ENCODE peak calls at places on chromosomes 12 and 14, in four cellular contexts. S is BE2C, T is AG09309, I is stomach. N is an unnamed sample.
A peak's percentile ranks its signal among the peaks of the same experiment; 100 is the strongest.

GRCh38 chr12:74021937-74022336 is 515.7 kb upstream of the ATXN7L3B start:
- DNase-seq in S (peak; percentile 65), T (no peak), I (peak; percentile 48), N (no peak)

GRCh38 chr12:2255301-2255700 is 202.5 kb downstream of the CACNA1C start:
- DNase-seq in S (no peak), I (no peak), T (no peak), N (no peak)

GRCh38 chr12:12020762-12021161 is 50.0 kb upstream of the BCL2L14 start:
- DNase-seq in S (no peak), T (no peak), I (no peak), N (no peak)

GRCh38 chr14:72451081-72451972 is 442.6 kb downstream of the DPF3 start:
- DNase-seq in S (peak; percentile 19), T (no peak), I (no peak), N (no peak)

GRCh38 chr14:67586302-67586701 is 13.8 kb downstream of the PIGH start:
- DNase-seq in S (no peak), T (no peak), I (no peak), N (no peak)

GRCh38 chr14:32202468-32202865 is 602 bp downstream of the RNU6-8 start:
- DNase-seq in T (no peak), S (no peak), I (no peak), N (no peak)

GRCh38 chr12:111766608-111767361 is at the start of gene ALDH2:
- DNase-seq in S (peak; percentile 90), I (peak; percentile 83), T (no peak), N (peak; percentile 78)

GRCh38 chr12:112964915-112965314 is 13.4 kb upstream of the OAS2 start:
- DNase-seq in I (no peak), T (no peak), S (no peak), N (no peak)

GRCh38 chr14:50452979-50453705 is 56.5 kb upstream of the CDKL1 start:
- DNase-seq in T (peak; percentile 37), I (no peak), S (no peak), N (no peak)

GRCh38 chr12:104680506-104680905 is 223.8 kb downstream of the CHST11 start:
- DNase-seq in I (no peak), T (no peak), S (no peak), N (no peak)

GRCh38 chr12:95607642-95608041 is 56.4 kb upstream of the USP44 start:
- DNase-seq in T (no peak), I (no peak), S (no peak), N (no peak)

GRCh38 chr12:124916370-124917134 is 2.1 kb upstream of the UBC start:
- DNase-seq in I (peak; percentile 83), S (no peak), T (peak; percentile 77), N (peak; percentile 92)

GRCh38 chr14:20684662-20685456 is 499 bp downstream of the RNASE4 start:
- DNase-seq in I (peak; percentile 46), S (no peak), T (peak; percentile 8), N (peak; percentile 75)

GRCh38 chr14:36067428-36068187 is 108.9 kb downstream of the PTCSC3 start:
- DNase-seq in I (no peak), S (no peak), T (no peak), N (no peak)

GRCh38 chr12:120814203-120814902 is 88.7 kb downstream of the ACADS start:
- DNase-seq in S (no peak), T (no peak), I (no peak), N (no peak)

GRCh38 chr12:113149361-113150150 is at the start of gene CFAP73:
- DNase-seq in I (peak; percentile 72), T (peak; percentile 49), S (peak; percentile 85), N (peak; percentile 70)

GRCh38 chr14:100567009-100567876 is 20.0 kb downstream of the BEGAIN start:
- DNase-seq in I (no peak), S (peak; percentile 48), T (no peak), N (no peak)
- H3K4me3 ChIP-seq in I (peak overlapping the region; percentile 69), S (peak overlapping the region; percentile 75), T (no peak overlapping the region), N (peak overlapping the region; percentile 54)

GRCh38 chr12:117360222-117360550 is 1.2 kb downstream of the NOS1 start:
- DNase-seq in I (no peak), T (no peak), S (no peak), N (no peak)
- H3K4me3 ChIP-seq in I (no peak overlapping the region), T (no peak overlapping the region), S (no peak overlapping the region), N (peak overlapping the region; percentile 30)

DNA sequence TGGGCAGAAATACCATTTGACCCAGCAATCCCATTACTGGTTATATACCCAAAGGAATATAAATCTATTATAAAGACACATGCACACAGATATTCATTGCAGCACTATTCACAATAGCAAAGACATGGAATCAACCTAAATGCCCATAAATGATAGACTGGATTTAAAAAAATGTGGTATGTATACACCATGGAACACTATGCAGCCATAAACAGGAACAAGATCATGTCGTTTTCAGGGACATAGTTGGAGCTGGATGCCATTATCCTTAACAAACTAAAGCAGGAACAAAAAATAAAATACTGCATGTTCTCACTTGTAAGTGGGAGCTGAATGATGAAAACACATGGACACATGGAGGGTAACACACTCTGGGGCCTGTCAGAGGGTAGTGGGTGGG is 335.6 kb downstream of the BTG1 start:
- DNase-seq in I (no peak), S (no peak), T (no peak), N (no peak)
- H3K4me3 ChIP-seq in I (no peak overlapping the region), S (no peak overlapping the region), T (no peak overlapping the region), N (no peak overlapping the region)

DNA sequence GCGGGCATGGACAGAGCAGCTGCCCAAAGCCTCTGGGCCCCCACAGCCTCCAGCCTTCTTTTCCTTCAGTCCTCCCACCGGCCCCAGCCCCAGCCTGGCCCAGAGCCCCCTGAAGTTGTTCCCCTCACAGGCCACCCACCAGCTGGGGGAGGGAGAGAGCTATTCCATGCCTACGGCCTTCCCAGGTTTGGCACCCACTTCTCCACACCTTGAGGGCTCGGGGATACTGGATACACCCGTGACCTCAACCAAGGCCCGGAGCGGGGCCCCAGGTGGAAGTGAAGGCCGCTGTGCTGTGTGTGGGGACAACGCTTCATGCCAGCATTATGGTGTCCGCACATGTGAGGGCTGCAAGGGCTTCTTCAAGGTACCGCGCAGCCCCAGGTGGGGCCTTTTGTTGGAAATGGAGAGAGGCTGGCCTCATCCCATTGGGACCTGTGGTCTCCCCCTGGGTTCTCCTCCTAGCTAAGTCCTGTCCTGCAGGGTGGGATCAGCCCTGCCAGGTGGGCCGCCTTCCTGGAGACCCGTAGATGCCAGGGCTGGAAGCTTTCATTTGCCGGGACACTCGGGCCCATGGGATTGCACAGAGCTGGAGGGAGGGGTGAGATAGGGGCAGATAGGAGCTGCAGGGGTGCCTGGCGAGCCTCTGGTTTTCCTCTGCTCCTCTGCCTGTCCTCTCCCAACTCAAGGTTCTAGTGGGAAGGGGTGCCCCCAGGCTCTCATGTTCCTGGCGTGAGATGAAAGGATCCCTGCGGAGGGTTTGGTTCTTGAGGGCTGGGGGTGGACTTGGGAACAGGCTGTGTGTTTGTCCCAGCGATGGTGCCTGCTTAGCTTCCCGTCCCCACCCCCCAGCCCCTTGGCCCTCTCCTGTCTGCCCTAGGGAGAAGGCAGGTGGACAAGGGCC is 3.8 kb downstream of the NR4A1 start:
- DNase-seq in S (no peak), T (no peak), I (peak; percentile 35), N (no peak)
- H3K4me3 ChIP-seq in S (no peak overlapping the region), T (no peak overlapping the region), I (peak overlapping the region; percentile 59), N (no peak overlapping the region)

DNA sequence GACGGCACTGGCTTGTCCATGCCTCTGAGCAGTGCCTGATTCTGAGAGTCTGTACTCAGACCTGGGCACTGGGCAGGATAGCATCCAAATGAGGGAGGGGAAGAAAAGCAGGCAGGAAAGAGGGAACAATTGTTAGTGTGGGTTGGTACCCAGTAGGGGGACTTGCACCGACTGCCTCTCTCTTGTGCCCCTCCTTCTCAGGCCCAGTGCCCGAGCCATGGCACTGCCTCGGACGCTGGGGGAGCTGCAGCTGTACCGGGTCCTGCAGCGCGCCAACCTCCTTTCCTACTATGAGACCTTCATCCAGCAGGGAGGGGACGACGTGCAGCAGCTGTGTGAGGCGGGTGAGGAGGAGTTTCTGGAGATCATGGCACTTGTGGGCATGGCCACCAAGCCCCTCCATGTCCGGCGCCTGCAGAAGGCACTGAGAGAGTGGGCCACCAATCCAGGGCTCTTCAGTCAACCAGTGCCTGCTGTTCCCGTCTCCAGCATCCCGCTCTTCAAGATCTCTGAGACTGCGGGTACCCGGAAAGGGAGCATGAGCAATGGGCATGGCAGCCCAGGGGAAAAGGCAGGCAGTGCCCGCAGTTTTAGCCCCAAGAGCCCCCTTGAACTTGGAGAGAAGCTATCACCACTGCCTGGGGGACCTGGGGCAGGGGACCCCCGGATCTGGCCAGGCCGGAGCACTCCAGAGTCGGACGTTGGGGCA is 2.2 kb downstream of the NAB2 start:
- DNase-seq in S (no peak), I (no peak), T (no peak), N (no peak)
- H3K4me3 ChIP-seq in S (peak overlapping the region; percentile 6), I (peak overlapping the region; percentile 93), T (peak overlapping the region; percentile 86), N (peak overlapping the region; percentile 84)

GRCh38 chr14:53109028-53109687 is 44.0 kb downstream of the DDHD1 start:
- DNase-seq in S (no peak), I (no peak), T (no peak), N (no peak)
- H3K4me3 ChIP-seq in S (no peak overlapping the region), I (peak overlapping the region; percentile 25), T (no peak overlapping the region), N (no peak overlapping the region)

GRCh38 chr14:24189059-24189375 is 401 bp upstream of the IPO4 start:
- DNase-seq in S (no peak), I (no peak), T (no peak), N (no peak)

GRCh38 chr14:24185741-24186140 is 2.9 kb downstream of the IPO4 start:
- DNase-seq in T (no peak), I (no peak), S (no peak), N (no peak)

GRCh38 chr14:24188251-24189058 is at the start of gene IPO4:
- DNase-seq in I (peak; percentile 95), T (peak; percentile 94), S (peak; percentile 98), N (peak; percentile 98)

GRCh38 chr14:24186831-24187537 is 1.6 kb downstream of the IPO4 start:
- DNase-seq in S (no peak), T (no peak), I (no peak), N (no peak)

GRCh38 chr14:24187538-24187915 is 1.1 kb downstream of the IPO4 start:
- DNase-seq in S (no peak), T (no peak), I (no peak), N (no peak)
- H3K4me3 ChIP-seq in S (peak overlapping the region; percentile 94), T (peak overlapping the region; percentile 59), I (peak overlapping the region; percentile 96), N (peak overlapping the region; percentile 78)